ENCODE peak calls at places on chromosomes 3 and 15, in six cellular contexts. I is AG08395, T is T follicular helper cell, C is stomach, O is left cardiac atrium, L is amygdala. U is an unnamed sample.

GRCh38 chr3:166190360-166190759 is 353.1 kb upstream of the BCHE start:
- DNase-seq in O (no peak), I (no peak), L (no peak), C (no peak), T (no peak), U (no peak)

GRCh38 chr3:126402178-126402577 is 7.5 kb downstream of the CFAP100 start:
- DNase-seq in C (no peak), O (no peak), L (no peak), I (no peak), T (no peak), U (no peak)

GRCh38 chr3:127066635-127067034 is 83.7 kb downstream of the PLXNA1 start:
- DNase-seq in O (no peak), T (no peak), I (no peak), L (no peak), C (no peak), U (no peak)

GRCh38 chr15:30065025-30065801 is 17.5 kb upstream of the GOLGA8J start:
- DNase-seq in I (peak), O (no peak), C (no peak), L (no peak), T (no peak), U (no peak)

GRCh38 chr3:197023998-197024651 is 5.5 kb downstream of the MELTF start:
- DNase-seq in T (no peak), C (no peak), L (no peak), O (no peak), I (no peak), U (no peak)

GRCh38 chr3:38137615-38138346 is 680 bp upstream of the MYD88 start:
- DNase-seq in T (no peak), I (no peak), L (no peak), C (no peak), O (no peak), U (no peak)

GRCh38 chr15:84967380-84967779 is 14.3 kb upstream of the PDE8A start:
- DNase-seq in L (no peak), I (no peak), O (no peak), T (no peak), C (no peak), U (no peak)

GRCh38 chr15:77019476-77020331 is 24.8 kb downstream of the PSTPIP1 start:
- DNase-seq in L (no peak), I (no peak), O (peak), C (no peak), T (no peak), U (no peak)

GRCh38 chr3:71849674-71850073 is 64.7 kb upstream of the PROK2 start:
- DNase-seq in O (no peak), L (no peak), I (no peak), T (no peak), C (no peak), U (no peak)

GRCh38 chr3:5122030-5122740 is at the start of gene ARL8B:
- DNase-seq in I (peak), L (peak), T (peak), O (peak), C (peak), U (peak)

GRCh38 chr3:59809016-59809415 is 759.2 kb upstream of the CFAP20DC start:
- DNase-seq in C (no peak), T (no peak), I (peak), O (no peak), L (no peak), U (no peak)

GRCh38 chr15:66849746-66850077 is 147.7 kb downstream of the SMAD6 start:
- DNase-seq in T (no peak), O (no peak), C (no peak), I (no peak), L (no peak), U (no peak)

GRCh38 chr15:36970522-36970921 is 129.8 kb downstream of the MEIS2 start:
- DNase-seq in L (no peak), T (no peak), C (no peak), I (no peak), O (no peak), U (no peak)

GRCh38 chr15:31393441-31394091 is 66.9 kb downstream of the KLF13 start:
- DNase-seq in L (no peak), C (no peak), T (no peak), I (no peak), O (no peak), U (peak)

U was measured in tibial nerve.